ENCODE peak calls at places on chromosome 7, in five cellular contexts. Q is Peyer's patch, M is aorta, W is MM.1S, L is stomach. S is an unnamed sample. For H3K9me3, the result is how much of the 10 kb centered on the place peaks cover.

GRCh38 chr7:157784114-157784835 is 447.5 kb downstream of the DNAJB6 start:
- DNase-seq in Q (no peak), M (peak), W (no peak), L (no peak), S (no peak)

GRCh38 chr7:91995391-91995790 is 54.7 kb downstream of the AKAP9 start:
- DNase-seq in Q (no peak), M (no peak), W (peak), L (no peak), S (no peak)

GRCh38 chr7:32937344-32938174 is 19.7 kb upstream of the FKBP9 start:
- DNase-seq in Q (no peak), M (peak), W (no peak), L (peak), S (peak)

GRCh38 chr7:47688311-47689100 is 106.6 kb upstream of the TNS3 start:
- DNase-seq in Q (no peak), M (no peak), W (no peak), L (no peak), S (no peak)

GRCh38 chr7:77791336-77791735 is 6.9 kb downstream of the TMEM60 start:
- DNase-seq in Q (no peak), M (no peak), W (no peak), L (no peak), S (no peak)

GRCh38 chr7:68440870-68441269 is 1157.4 kb upstream of the AUTS2 start:
- DNase-seq in Q (no peak), M (no peak), W (no peak), L (no peak), S (no peak)

GRCh38 chr7:74042746-74043522 is 15.0 kb downstream of the ELN start:
- DNase-seq in Q (no peak), M (no peak), W (no peak), L (peak), S (no peak)

GRCh38 chr7:1939434-1940401 is 269.6 kb downstream of the ELFN1 start:
- DNase-seq in Q (peak), M (peak), W (no peak), L (no peak), S (no peak)

GRCh38 chr7:5598261-5598761 is 174.7 kb upstream of the TNRC18 start:
- DNase-seq in Q (no peak), M (no peak), W (no peak), L (no peak), S (no peak)

GRCh38 chr7:92614586-92615237 is 24.5 kb upstream of the FAM133B start:
- DNase-seq in Q (no peak), M (no peak), W (no peak), L (no peak), S (no peak)

GRCh38 chr7:131733604-131734003 is 177.2 kb upstream of the PODXL start:
- DNase-seq in Q (no peak), M (no peak), W (no peak), L (no peak), S (peak)

GRCh38 chr7:81624650-81625310 is 145.1 kb downstream of the HGF start:
- DNase-seq in Q (no peak), M (no peak), W (no peak), L (no peak), S (no peak)

GRCh38 chr7:55775051-55775420 is 87.5 kb downstream of the SEPTIN14 start:
- DNase-seq in Q (no peak), M (no peak), W (no peak), L (no peak), S (no peak)

GRCh38 chr7:112081778-112082177 is 124.4 kb downstream of the DOCK4 start:
- DNase-seq in Q (no peak), M (no peak), W (no peak), L (no peak), S (peak)

GRCh38 chr7:2539031-2540028 is 16.0 kb downstream of the BRAT1 start:
- DNase-seq in Q (no peak), M (peak), W (no peak), L (no peak), S (no peak)

GRCh38 chr7:94436018-94436604 is 41.4 kb downstream of the COL1A2 start:
- DNase-seq in Q (peak), M (peak), W (peak), L (peak), S (no peak)

GRCh38 chr7:101169838-101170531 is 4.6 kb upstream of the VGF start:
- DNase-seq in Q (peak), M (peak), W (peak), L (peak), S (peak)

GRCh38 chr7:74544706-74545469 is 91.2 kb downstream of the GTF2IRD1 start:
- DNase-seq in Q (no peak), M (no peak), W (peak), L (peak), S (no peak)

GRCh38 chr7:92569137-92569536 is 21.1 kb downstream of the FAM133B start:
- DNase-seq in Q (no peak), M (no peak), W (no peak), L (no peak), S (no peak)

GRCh38 chr7:131546583-131547111 is 9.8 kb downstream of the PODXL start:
- DNase-seq in Q (no peak), M (no peak), W (no peak), L (no peak), S (no peak)

GRCh38 chr7:101534015-101534803 is 94.9 kb downstream of the MYL10 start:
- DNase-seq in Q (no peak), M (no peak), W (no peak), L (no peak), S (no peak)

GRCh38 chr7:155769701-155770100 is 42.6 kb downstream of the SHH start:
- DNase-seq in Q (no peak), M (no peak), W (no peak), L (no peak), S (no peak)

GRCh38 chr7:101625076-101625914 is 3.8 kb downstream of the MYL10 start:
- DNase-seq in Q (no peak), M (no peak), W (no peak), L (no peak), S (no peak)

GRCh38 chr7:14754631-14755030 is 147.9 kb downstream of the DGKB start:
- DNase-seq in Q (no peak), M (no peak), W (no peak), L (no peak), S (no peak)

GRCh38 chr7:123185756-123186155 is 14.0 kb downstream of the SLC13A1 start:
- DNase-seq in Q (no peak), M (no peak), W (no peak), L (no peak), S (no peak)

GRCh38 chr7:64485623-64486022 is 77.2 kb downstream of the ZNF680 start:
- DNase-seq in Q (no peak), M (no peak), W (no peak), L (no peak), S (no peak)

GRCh38 chr7:120233338-120233737 is 39.6 kb upstream of the KCND2 start:
- DNase-seq in Q (no peak), M (no peak), W (peak), L (no peak), S (no peak)

GRCh38 chr7:19560111-19560883 is 148.5 kb downstream of the POLR1F start:
- DNase-seq in Q (no peak), M (no peak), W (no peak), L (no peak), S (no peak)

GRCh38 chr7:27459021-27459728 is 203.5 kb downstream of the HIBADH start:
- DNase-seq in Q (no peak), M (no peak), W (no peak), L (no peak), S (no peak)

GRCh38 chr7:87604264-87604663 is 3.6 kb upstream of the ABCB1 start:
- DNase-seq in Q (no peak), M (no peak), W (no peak), L (no peak), S (no peak)

GRCh38 chr7:29449569-29450260 is 113.9 kb upstream of the PRR15 start:
- DNase-seq in Q (no peak), M (no peak), W (no peak), L (no peak), S (no peak)

GRCh38 chr7:16007911-16008310 is 321.4 kb upstream of the MEOX2 start:
- DNase-seq in Q (no peak), M (no peak), W (no peak), L (no peak), S (no peak)

GRCh38 chr7:153297141-153297540 is 537.6 kb downstream of the ACTR3B start:
- DNase-seq in Q (no peak), M (no peak), W (no peak), L (no peak), S (no peak)

GRCh38 chr7:106056513-106057203 is 55.5 kb downstream of the SYPL1 start:
- DNase-seq in Q (peak), M (peak), W (peak), L (peak), S (no peak)

GRCh38 chr7:152144557-152145245 is 119.2 kb downstream of the GALNT11 start:
- DNase-seq in Q (no peak), M (no peak), W (no peak), L (no peak), S (no peak)
- H3K27ac ChIP-seq in Q (peak), M (no peak), W (no peak), L (no peak), S (no peak)

GRCh38 chr7:159229683-159230475 is 85.2 kb upstream of the VIPR2 start:
- DNase-seq in Q (no peak), M (no peak), W (no peak), L (no peak), S (no peak)
- H3K9me3 ChIP-seq in Q (under half), M (under half), W (under half), L (under half), S (under half)

DNA sequence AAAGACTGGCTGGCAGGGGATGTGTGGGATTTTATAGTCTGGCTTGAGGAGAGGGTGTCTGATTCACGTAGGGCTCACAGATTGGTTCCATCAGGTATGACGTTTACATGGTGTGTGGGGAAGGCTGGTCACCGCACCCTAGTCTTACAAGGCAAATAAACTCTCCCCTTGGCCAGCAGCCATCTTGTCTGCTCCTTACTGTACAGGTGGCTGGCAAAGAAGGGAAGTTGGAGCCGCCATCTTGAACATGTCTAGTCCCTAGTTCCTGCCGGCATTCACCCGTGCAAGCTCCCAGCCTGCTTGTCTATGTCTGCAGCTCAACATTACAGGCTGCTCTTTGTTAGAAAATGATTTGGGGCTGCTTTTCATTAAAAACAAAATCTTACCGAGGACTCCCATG is 97.6 kb downstream of the RAMP3 start:
- DNase-seq in Q (no peak), M (no peak), W (no peak), L (no peak), S (no peak)
- H3K27ac ChIP-seq in Q (no peak), M (no peak), W (no peak), L (no peak), S (no peak)

GRCh38 chr7:254337-255037 is 35.5 kb upstream of the FOXL3 start:
- DNase-seq in Q (no peak), M (peak), W (no peak), L (no peak), S (no peak)
- H3K9me3 ChIP-seq in Q (under half), M (under half), W (under half), L (under half), S (under half)

GRCh38 chr7:129870668-129871067 is 82.1 kb downstream of the UBE2H start:
- DNase-seq in Q (no peak), M (no peak), W (no peak), L (no peak), S (no peak)
- H3K27ac ChIP-seq in Q (no peak), M (no peak), W (no peak), L (no peak), S (no peak)

GRCh38 chr7:57443567-57443966 is 6.4 kb upstream of the ZNF716 start:
- DNase-seq in Q (no peak), M (no peak), W (no peak), L (no peak), S (no peak)
- H3K9me3 ChIP-seq in Q (under half), M (under half), W (under half), L (under half), S (under half)